ENCODE peak calls at places on chromosomes 1 and 21, in six cellular contexts. P, F, S, M, Z and X are unnamed samples.

GRCh38 chr21:46118305-46118870 is 20.5 kb downstream of the COL6A2 start:
- DNase-seq in P (no peak), F (no peak), S (no peak), M (no peak), Z (no peak), X (no peak)

GRCh38 chr1:46456411-46456963 is 33.1 kb upstream of the DMBX1 start:
- DNase-seq in P (no peak), F (no peak), S (peak; percentile 28), M (no peak), Z (no peak), X (peak; percentile 21)

GRCh38 chr1:110433803-110434202 is 17.1 kb upstream of the PROK1 start:
- DNase-seq in P (peak; percentile 74), F (peak; percentile 75), S (peak; percentile 80), M (peak; percentile 27), Z (peak; percentile 87), X (peak; percentile 61)

GRCh38 chr1:62263006-62263812 is 56.0 kb downstream of the KANK4 start:
- DNase-seq in P (peak; percentile 56), F (no peak), S (peak; percentile 41), M (no peak), Z (no peak), X (no peak)

GRCh38 chr1:174768949-174769348 is 230.8 kb upstream of the CACYBP start:
- DNase-seq in P (no peak), F (no peak), S (no peak), M (peak; percentile 37), Z (no peak), X (no peak)

GRCh38 chr1:234570336-234570735 is 39.6 kb downstream of the IRF2BP2 start:
- DNase-seq in P (no peak), F (no peak), S (no peak), M (peak; percentile 15), Z (no peak), X (no peak)

GRCh38 chr1:113141650-113142473 is 68.9 kb downstream of the LRIG2 start:
- DNase-seq in P (no peak), F (peak; percentile 64), S (no peak), M (peak; percentile 13), Z (peak; percentile 3), X (peak; percentile 76)

GRCh38 chr21:25254491-25255174 is 352.6 kb downstream of the MRPL39 start:
- DNase-seq in P (peak; percentile 45), F (no peak), S (no peak), M (no peak), Z (no peak), X (no peak)

GRCh38 chr1:183884512-183884911 is 79.6 kb downstream of the RGL1 start:
- DNase-seq in P (no peak), F (no peak), S (no peak), M (peak; percentile 4), Z (no peak), X (no peak)

GRCh38 chr1:78688701-78689100 is 39.1 kb downstream of the IFI44 start:
- DNase-seq in P (no peak), F (peak; percentile 66), S (peak; percentile 20), M (no peak), Z (no peak), X (peak; percentile 67)

GRCh38 chr1:89723863-89724262 is 90.9 kb downstream of the LRRC8C start:
- DNase-seq in P (no peak), F (no peak), S (no peak), M (no peak), Z (no peak), X (peak; percentile 86)

GRCh38 chr1:102879439-102879993 is 228.8 kb downstream of the COL11A1 start:
- DNase-seq in P (no peak), F (peak; percentile 85), S (no peak), M (no peak), Z (peak; percentile 38), X (peak; percentile 89)

GRCh38 chr1:233897325-233898162 is 6.9 kb upstream of the SLC35F3 start:
- DNase-seq in P (no peak), F (peak; percentile 94), S (no peak), M (peak; percentile 76), Z (no peak), X (no peak)

GRCh38 chr1:234631721-234632125 is 21.7 kb upstream of the IRF2BP2 start:
- DNase-seq in P (no peak), F (peak; percentile 85), S (no peak), M (no peak), Z (peak; percentile 77), X (peak; percentile 78)

GRCh38 chr1:64663654-64664053 is 81.2 kb upstream of the RAVER2 start:
- DNase-seq in P (peak; percentile 37), F (peak; percentile 32), S (peak; percentile 55), M (peak; percentile 20), Z (no peak), X (peak; percentile 4)

GRCh38 chr1:151610142-151610541 is 1.7 kb upstream of the SNX27 start:
- DNase-seq in P (no peak), F (no peak), S (no peak), M (no peak), Z (no peak), X (no peak)

GRCh38 chr1:83996621-83997020 is 2.3 kb downstream of the TTLL7 start:
- DNase-seq in P (no peak), F (no peak), S (no peak), M (no peak), Z (no peak), X (peak; percentile 55)

GRCh38 chr1:220691039-220691684 is 999 bp downstream of the C1orf115 start:
- DNase-seq in P (peak; percentile 7), F (no peak), S (no peak), M (no peak), Z (no peak), X (no peak)

GRCh38 chr1:54763814-54764131 is 550 bp downstream of the PARS2 start:
- DNase-seq in P (no peak), F (no peak), S (peak; percentile 42), M (peak; percentile 7), Z (no peak), X (peak; percentile 59)

GRCh38 chr21:27570306-27570868 is 603.5 kb upstream of the ADAMTS5 start:
- DNase-seq in P (no peak), F (peak; percentile 67), S (no peak), M (no peak), Z (no peak), X (peak; percentile 95)

GRCh38 chr1:29303201-29304024 is 67.1 kb downstream of the PTPRU start:
- DNase-seq in P (no peak), F (no peak), S (peak; percentile 21), M (no peak), Z (no peak), X (no peak)

GRCh38 chr1:29292344-29292743 is 56.0 kb downstream of the PTPRU start:
- DNase-seq in P (no peak), F (no peak), S (no peak), M (no peak), Z (no peak), X (peak; percentile 63)

GRCh38 chr1:29298175-29298720 is 61.9 kb downstream of the PTPRU start:
- DNase-seq in P (no peak), F (no peak), S (no peak), M (no peak), Z (no peak), X (no peak)

GRCh38 chr1:29291756-29292155 is 55.4 kb downstream of the PTPRU start:
- DNase-seq in P (no peak), F (no peak), S (no peak), M (no peak), Z (no peak), X (no peak)

GRCh38 chr1:29297476-29297875 is 61.2 kb downstream of the PTPRU start:
- DNase-seq in P (no peak), F (no peak), S (no peak), M (no peak), Z (no peak), X (no peak)
- TF ChIP-seq EZH2 in P (no peak), F (no peak), S (no peak), M (no peak), Z (no peak), X (no peak)

GRCh38 chr1:232040260-232040659 is 413.7 kb downstream of the DISC1 start:
- DNase-seq in P (no peak), F (no peak), S (no peak), M (no peak), Z (no peak), X (no peak)
- H3F3A ChIP-seq in P (peaks cover 7% of the 10 kb centered on the region), F (no peaks in the 10 kb centered on the region), S (peaks cover 6% of the 10 kb centered on the region), M (no peaks in the 10 kb centered on the region), Z (no peaks in the 10 kb centered on the region), X (no peaks in the 10 kb centered on the region)

GRCh38 chr1:9653195-9653782 is 1.8 kb downstream of the PIK3CD start:
- DNase-seq in P (no peak), F (no peak), S (no peak), M (no peak), Z (no peak), X (no peak)
- H3K4me3 ChIP-seq in P (no peak overlapping the region), F (no peak overlapping the region), S (peak overlapping the region; percentile 79), M (no peak overlapping the region), Z (no peak overlapping the region), X (no peak overlapping the region)

GRCh38 chr1:63322248-63322943 is at the start of gene FOXD3:
- DNase-seq in P (peak; percentile 85), F (peak; percentile 65), S (peak; percentile 95), M (peak; percentile 41), Z (peak; percentile 7), X (peak; percentile 71)
- TF ChIP-seq EZH2 in P (peak; percentile 14), F (no peak), S (no peak), M (no peak), Z (no peak), X (no peak)

DNA sequence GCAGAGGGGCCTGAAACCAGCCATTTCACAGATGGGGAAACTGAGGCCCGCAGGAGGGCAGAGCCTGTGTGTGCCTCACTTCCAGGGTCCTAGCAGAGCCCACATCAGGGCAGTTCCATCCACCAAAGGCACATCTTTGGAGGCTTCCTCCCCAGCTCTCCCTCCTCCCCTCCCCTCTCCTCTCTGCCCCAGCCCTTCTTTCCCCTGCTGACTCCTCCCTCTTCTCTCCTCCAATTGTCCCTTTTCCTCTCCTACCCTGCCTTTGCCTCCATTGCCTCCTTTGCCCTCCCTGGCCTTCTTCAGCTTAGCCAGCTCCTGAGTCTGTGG is 56.6 kb downstream of the TMEM53 start:
- DNase-seq in P (no peak), F (no peak), S (no peak), M (no peak), Z (no peak), X (no peak)
- H3F3A ChIP-seq in P (no peaks in the 10 kb centered on the region), F (no peaks in the 10 kb centered on the region), S (peaks cover 2% of the 10 kb centered on the region), M (no peaks in the 10 kb centered on the region), Z (no peaks in the 10 kb centered on the region), X (peaks cover 27% of the 10 kb centered on the region)

GRCh38 chr1:115838426-115838804 is 2.5 kb downstream of the NHLH2 start:
- DNase-seq in P (peak; percentile 33), F (no peak), S (peak; percentile 55), M (no peak), Z (no peak), X (no peak)

GRCh38 chr1:115838805-115839705 is 1.9 kb downstream of the NHLH2 start:
- DNase-seq in P (peak; percentile 67), F (no peak), S (peak; percentile 85), M (no peak), Z (peak; percentile 12), X (peak; percentile 59)

GRCh38 chr1:115839706-115840095 is 1.2 kb downstream of the NHLH2 start:
- DNase-seq in P (no peak), F (no peak), S (no peak), M (no peak), Z (no peak), X (peak; percentile 32)

GRCh38 chr1:115837386-115837761 is 3.6 kb downstream of the NHLH2 start:
- DNase-seq in P (no peak), F (no peak), S (no peak), M (no peak), Z (no peak), X (no peak)

GRCh38 chr1:115837762-115838421 is 3.0 kb downstream of the NHLH2 start:
- DNase-seq in P (peak; percentile 42), F (no peak), S (peak; percentile 51), M (no peak), Z (no peak), X (peak; percentile 28)
- H3K4me3 ChIP-seq in P (peak overlapping the region; percentile 36), F (no peak overlapping the region), S (peak overlapping the region; percentile 79), M (no peak overlapping the region), Z (no peak overlapping the region), X (peak overlapping the region; percentile 51)